ENCODE peak calls at places on chromosomes 12 and 14, in five cellular contexts. B is SK-N-DZ, Z is ecto neural progenitor cell, O is sciatic nerve, W is NCI-H774. N is an unnamed sample.

GRCh38 chr12:132100306-132101065 is 43.6 kb downstream of the DDX51 start:
- DNase-seq in Z (no peak), O (no peak), B (no peak), W (no peak), N (no peak)

GRCh38 chr14:83217492-83217891 is 1683.8 kb upstream of the SEL1L start:
- DNase-seq in Z (no peak), B (no peak), O (no peak), W (no peak), N (peak; percentile 85)

GRCh38 chr12:81465191-81465590 is 294.0 kb downstream of the PPFIA2 start:
- DNase-seq in B (no peak), Z (no peak), W (no peak), O (no peak), N (no peak)

GRCh38 chr14:25006961-25007795 is 42.8 kb downstream of the STXBP6 start:
- DNase-seq in W (peak; percentile 58), B (no peak), Z (no peak), O (no peak), N (no peak)

GRCh38 chr12:29072631-29073030 is 76.4 kb upstream of the FAR2 start:
- DNase-seq in W (no peak), B (no peak), O (no peak), Z (no peak), N (no peak)

GRCh38 chr12:63066782-63067181 is 84.2 kb downstream of the AVPR1A start:
- DNase-seq in W (no peak), O (no peak), Z (no peak), B (peak; percentile 24), N (no peak)

GRCh38 chr14:87108726-87109125 is 884.3 kb downstream of the GALC start:
- DNase-seq in O (no peak), B (no peak), Z (no peak), W (no peak), N (no peak)

GRCh38 chr12:14307004-14307403 is 58.5 kb upstream of the ATF7IP start:
- DNase-seq in W (no peak), Z (no peak), B (no peak), O (no peak), N (no peak)

GRCh38 chr12:24256636-24257150 is 307.2 kb upstream of the SOX5 start:
- DNase-seq in Z (peak; percentile 56), W (no peak), B (no peak), O (no peak), N (no peak)

GRCh38 chr14:91048676-91049075 is 11.8 kb downstream of the RPS6KA5 start:
- DNase-seq in Z (no peak), B (no peak), O (no peak), W (no peak), N (no peak)

GRCh38 chr12:93908264-93908663 is 231.1 kb downstream of the CRADD start:
- DNase-seq in W (no peak), B (no peak), O (no peak), Z (no peak), N (no peak)

GRCh38 chr14:22547309-22547947 is 41.6 kb downstream of the DAD1 start:
- DNase-seq in Z (no peak), B (no peak), O (no peak), W (no peak), N (no peak)

GRCh38 chr14:53411110-53411509 is 258.0 kb upstream of the DDHD1 start:
- DNase-seq in O (no peak), W (no peak), Z (no peak), B (no peak), N (no peak)

GRCh38 chr12:6392499-6392898 is 8.5 kb downstream of the LTBR start:
- DNase-seq in Z (no peak), B (no peak), W (peak; percentile 47), O (no peak), N (no peak)

GRCh38 chr12:68686595-68687521 is at the start of gene NUP107:
- DNase-seq in B (peak; percentile 99), W (peak; percentile 99), O (peak; percentile 100), Z (peak; percentile 99), N (peak; percentile 99)

GRCh38 chr12:27284751-27285150 is 40.7 kb downstream of the STK38L start:
- DNase-seq in O (no peak), W (no peak), Z (no peak), B (no peak), N (no peak)

GRCh38 chr12:59904874-59905521 is 309.2 kb downstream of the SLC16A7 start:
- DNase-seq in B (no peak), W (no peak), Z (no peak), O (no peak), N (no peak)

GRCh38 chr14:56650075-56650474 is 70.5 kb downstream of the TMEM260 start:
- DNase-seq in O (peak; percentile 63), W (no peak), B (no peak), Z (no peak), N (no peak)

GRCh38 chr14:100213956-100214767 is 24.8 kb upstream of the YY1 start:
- DNase-seq in B (peak; percentile 57), W (peak; percentile 92), Z (peak; percentile 90), O (peak; percentile 91), N (peak; percentile 97)

GRCh38 chr12:63420206-63420644 is 248.1 kb downstream of the DPY19L2 start:
- DNase-seq in W (peak; percentile 75), B (peak; percentile 59), Z (peak; percentile 77), O (no peak), N (no peak)

GRCh38 chr12:77153706-77154105 is 88.3 kb upstream of the E2F7 start:
- DNase-seq in O (no peak), B (no peak), W (no peak), Z (no peak), N (no peak)

GRCh38 chr12:115177899-115178298 is 493.9 kb upstream of the TBX3 start:
- DNase-seq in O (no peak), Z (no peak), B (no peak), W (no peak), N (no peak)

GRCh38 chr12:103929909-103930786 is at the start of gene HSP90B1:
- DNase-seq in W (peak; percentile 100), O (peak; percentile 99), B (peak; percentile 100), Z (peak; percentile 100), N (peak; percentile 100)